ENCODE peak calls at places on chromosomes 1 and 21, in seven cellular contexts. T is ELR; Z is NCI-H460; P is stimulated activated CD4-positive, alpha-beta T cell treated with anti-CD3 and anti-CD28 coated beads, Interleukin-1b, Interleukin-23, amount 100 ng/mL, for 1 hour; E is GM12865; N is BJ; K is activated gamma-delta T cell treated with Interleukin-2 at 50 U/mL for 16 hours. M is an unnamed sample.

GRCh38 chr1:111476761-111477309 is 3.1 kb downstream of the C1orf162 start:
- DNase-seq in N (no peak), Z (no peak), E (peak), P (no peak), T (no peak), K (peak), M (peak)

GRCh38 chr1:222189218-222189617 is 358.7 kb downstream of the HHIPL2 start:
- DNase-seq in P (no peak), Z (no peak), N (no peak), T (no peak), K (no peak), E (no peak), M (no peak)

GRCh38 chr1:145846191-145846590 is 761 bp downstream of the NUDT17 start:
- DNase-seq in P (no peak), T (peak), N (no peak), Z (peak), E (peak), K (peak), M (peak)

GRCh38 chr1:55055084-55055882 is 15.9 kb downstream of the PCSK9 start:
- DNase-seq in E (no peak), Z (no peak), N (no peak), T (no peak), P (no peak), K (no peak), M (peak)

GRCh38 chr1:227136210-227136609 is 182.1 kb downstream of the CDC42BPA start:
- DNase-seq in Z (no peak), E (no peak), P (no peak), K (no peak), T (no peak), N (no peak), M (peak)

GRCh38 chr1:183030053-183030452 is 6.8 kb downstream of the LAMC1 start:
- DNase-seq in E (peak), P (no peak), Z (no peak), N (no peak), T (peak), K (no peak), M (no peak)

GRCh38 chr1:46026531-46026930 is 105.9 kb downstream of the PIK3R3 start:
- DNase-seq in E (no peak), T (no peak), Z (no peak), P (no peak), N (no peak), K (no peak), M (no peak)

GRCh38 chr1:39949891-39950290 is 5.1 kb upstream of the MFSD2A start:
- DNase-seq in P (no peak), T (no peak), Z (no peak), K (no peak), N (no peak), E (no peak), M (no peak)

GRCh38 chr1:243598433-243598832 is 251.6 kb downstream of the AKT3 start:
- DNase-seq in Z (no peak), T (peak), E (peak), P (no peak), K (peak), N (peak), M (peak)

GRCh38 chr1:5349526-5349925 is 642.7 kb downstream of the NPHP4 start:
- DNase-seq in K (no peak), Z (no peak), N (no peak), P (no peak), E (no peak), T (no peak), M (no peak)

GRCh38 chr1:169107673-169108160 is 1.2 kb downstream of the ATP1B1 start:
- DNase-seq in T (peak), E (no peak), N (no peak), P (no peak), Z (no peak), K (no peak), M (peak)

GRCh38 chr1:100009458-100009857 is 39.7 kb downstream of the SLC35A3 start:
- DNase-seq in Z (no peak), N (peak), P (no peak), T (peak), E (no peak), K (no peak), M (peak)

GRCh38 chr1:226052061-226052460 is 10.5 kb upstream of the H3-3A start:
- DNase-seq in E (no peak), P (no peak), T (no peak), N (no peak), K (no peak), Z (no peak), M (no peak)

GRCh38 chr1:27519341-27520258 is 29.6 kb upstream of the WASF2 start:
- DNase-seq in Z (no peak), N (no peak), P (no peak), T (no peak), K (no peak), E (no peak), M (peak)

GRCh38 chr1:3023994-3024393 is 2.7 kb downstream of the ACTRT2 start:
- DNase-seq in Z (no peak), N (no peak), K (no peak), T (no peak), E (no peak), P (no peak), M (peak)

GRCh38 chr1:3858231-3858981 is 1.1 kb downstream of the DFFB start:
- DNase-seq in K (no peak), P (no peak), N (no peak), Z (no peak), E (peak), T (peak), M (peak)

GRCh38 chr1:224644553-224645154 is 28.5 kb downstream of the CNIH3 start:
- DNase-seq in P (peak), N (no peak), E (peak), Z (peak), K (peak), T (peak), M (peak)

GRCh38 chr1:17540255-17541001 is 930 bp downstream of the ARHGEF10L start:
- DNase-seq in Z (no peak), P (no peak), T (peak), N (no peak), E (no peak), K (no peak), M (peak)

GRCh38 chr21:42668193-42668592 is 14.8 kb downstream of the PDE9A start:
- DNase-seq in K (no peak), Z (no peak), T (no peak), N (no peak), P (no peak), E (no peak), M (no peak)

GRCh38 chr1:206907304-206907991 is 10.2 kb downstream of the IL24 start:
- DNase-seq in N (no peak), T (no peak), E (no peak), K (no peak), P (no peak), Z (no peak), M (no peak)

GRCh38 chr1:205450448-205450847 is 5.4 kb downstream of the BLACAT1 start:
- DNase-seq in K (no peak), Z (no peak), N (no peak), P (no peak), T (no peak), E (no peak), M (no peak)

GRCh38 chr1:176102700-176103244 is 104.3 kb downstream of the COP1 start:
- DNase-seq in P (no peak), K (no peak), N (no peak), E (no peak), Z (no peak), T (peak), M (no peak)

GRCh38 chr1:12153181-12153785 is 13.5 kb upstream of the TNFRSF1B start:
- DNase-seq in T (peak), E (peak), K (no peak), N (peak), Z (no peak), P (no peak), M (peak)

GRCh38 chr1:197595244-197595904 is 179.9 kb downstream of the DENND1B start:
- DNase-seq in P (no peak), Z (no peak), E (no peak), K (no peak), T (no peak), N (no peak), M (no peak)

GRCh38 chr1:54547601-54548388 is at the start of gene ACOT11:
- DNase-seq in K (no peak), Z (no peak), P (no peak), E (no peak), N (no peak), T (peak), M (peak)

GRCh38 chr1:192489046-192489445 is 86.5 kb upstream of the RGS1 start:
- DNase-seq in T (no peak), Z (no peak), E (no peak), P (no peak), K (no peak), N (peak), M (no peak)

GRCh38 chr21:45998276-45998701 is 16.7 kb downstream of the COL6A1 start:
- DNase-seq in P (no peak), Z (no peak), E (no peak), T (no peak), N (no peak), K (no peak), M (peak)

GRCh38 chr1:214549604-214550338 is 1.6 kb downstream of the PTPN14 start:
- DNase-seq in N (no peak), E (no peak), T (peak), K (no peak), P (no peak), Z (peak), M (peak)

GRCh38 chr1:23889074-23889473 is 21.0 kb upstream of the FUCA1 start:
- DNase-seq in T (no peak), K (no peak), Z (no peak), N (no peak), P (no peak), E (peak), M (no peak)

GRCh38 chr1:48442864-48443619 is 29.0 kb downstream of the SPATA6 start:
- DNase-seq in T (no peak), E (no peak), K (no peak), Z (no peak), N (no peak), P (no peak), M (no peak)

GRCh38 chr21:37264808-37265207 is 2.3 kb downstream of the VPS26C start:
- DNase-seq in Z (no peak), E (no peak), K (no peak), T (peak), P (no peak), N (no peak), M (no peak)

GRCh38 chr1:9592510-9593075 is 3.9 kb downstream of the TMEM201 start:
- DNase-seq in P (no peak), T (no peak), K (no peak), Z (no peak), N (no peak), E (no peak), M (peak)

M was measured in osteoblast.